ENCODE peak calls at places on chromosomes 11 and 22, in six cellular contexts. O is endothelial cell, Y is astrocyte of the spinal cord, M is OCI-LY7, A is GM20000, W is neural progenitor cell. H is an unnamed sample.
A peak's percentile ranks its signal among the peaks of the same experiment; 100 is the strongest.

GRCh38 chr11:119370486-119371046 is 10.9 kb downstream of the USP2 start:
- DNase-seq in O (no peak), Y (no peak), W (no peak), A (no peak), M (peak; percentile 51), H (no peak)

GRCh38 chr11:64747961-64748715 is 4.2 kb upstream of the RASGRP2 start:
- DNase-seq in W (no peak), A (no peak), O (no peak), M (no peak), Y (no peak), H (no peak)

GRCh38 chr11:48034926-48035876 is 54.8 kb downstream of the PTPRJ start:
- DNase-seq in M (no peak), O (no peak), A (no peak), W (no peak), Y (no peak), H (no peak)

GRCh38 chr11:85133636-85134035 is 493.5 kb downstream of the DLG2 start:
- DNase-seq in O (no peak), M (no peak), A (no peak), W (peak; percentile 63), Y (no peak), H (no peak)

GRCh38 chr22:33737662-33738061 is 182.6 kb downstream of the LARGE1 start:
- DNase-seq in A (no peak), O (no peak), W (no peak), Y (no peak), M (no peak), H (no peak)

GRCh38 chr11:65624931-65625627 is 9.5 kb downstream of the PCNX3 start:
- DNase-seq in M (no peak), Y (no peak), A (no peak), O (no peak), W (no peak), H (no peak)

GRCh38 chr22:46035742-46036557 is 59.0 kb upstream of the WNT7B start:
- DNase-seq in M (peak; percentile 99), Y (peak; percentile 100), W (peak; percentile 100), A (peak; percentile 100), O (peak; percentile 100), H (peak; percentile 100)

GRCh38 chr11:12075822-12076821 is 34.3 kb upstream of the MICAL2 start:
- DNase-seq in W (no peak), O (no peak), A (no peak), M (no peak), Y (peak; percentile 100), H (peak; percentile 87)

GRCh38 chr11:104999716-105000115 is 23.3 kb downstream of the CASP5 start:
- DNase-seq in Y (no peak), M (no peak), A (no peak), W (no peak), O (no peak), H (no peak)

GRCh38 chr11:795638-796564 is 2.2 kb downstream of the SLC25A22 start:
- DNase-seq in M (peak; percentile 83), O (no peak), W (no peak), A (peak; percentile 96), Y (peak; percentile 82), H (peak; percentile 89)

GRCh38 chr11:19903620-19904069 is 191.0 kb downstream of the NAV2 start:
- DNase-seq in W (peak; percentile 88), O (peak; percentile 85), M (peak; percentile 60), A (peak; percentile 49), Y (peak; percentile 81), H (peak; percentile 90)

GRCh38 chr11:73333626-73334199 is 25.6 kb downstream of the ARHGEF17 start:
- DNase-seq in W (no peak), M (no peak), O (no peak), A (no peak), Y (no peak), H (no peak)

GRCh38 chr22:49229483-49230193 is 598.0 kb downstream of the BRD1 start:
- DNase-seq in W (no peak), Y (no peak), M (no peak), O (no peak), A (no peak), H (peak; percentile 74)

GRCh38 chr22:38211556-38211955 is 9.8 kb downstream of the MAFF start:
- DNase-seq in Y (no peak), M (no peak), O (no peak), W (no peak), A (no peak), H (no peak)

GRCh38 chr22:38213319-38214247 is 11.8 kb downstream of the MAFF start:
- DNase-seq in M (peak; percentile 17), A (peak; percentile 72), W (no peak), O (no peak), Y (no peak), H (no peak)

GRCh38 chr22:38215156-38216038 is 13.6 kb downstream of the MAFF start:
- DNase-seq in W (no peak), M (no peak), O (no peak), Y (no peak), A (peak; percentile 49), H (no peak)

GRCh38 chr22:38212442-38212841 is 10.6 kb downstream of the MAFF start:
- DNase-seq in O (no peak), W (no peak), M (no peak), A (no peak), Y (no peak), H (no peak)

DNA sequence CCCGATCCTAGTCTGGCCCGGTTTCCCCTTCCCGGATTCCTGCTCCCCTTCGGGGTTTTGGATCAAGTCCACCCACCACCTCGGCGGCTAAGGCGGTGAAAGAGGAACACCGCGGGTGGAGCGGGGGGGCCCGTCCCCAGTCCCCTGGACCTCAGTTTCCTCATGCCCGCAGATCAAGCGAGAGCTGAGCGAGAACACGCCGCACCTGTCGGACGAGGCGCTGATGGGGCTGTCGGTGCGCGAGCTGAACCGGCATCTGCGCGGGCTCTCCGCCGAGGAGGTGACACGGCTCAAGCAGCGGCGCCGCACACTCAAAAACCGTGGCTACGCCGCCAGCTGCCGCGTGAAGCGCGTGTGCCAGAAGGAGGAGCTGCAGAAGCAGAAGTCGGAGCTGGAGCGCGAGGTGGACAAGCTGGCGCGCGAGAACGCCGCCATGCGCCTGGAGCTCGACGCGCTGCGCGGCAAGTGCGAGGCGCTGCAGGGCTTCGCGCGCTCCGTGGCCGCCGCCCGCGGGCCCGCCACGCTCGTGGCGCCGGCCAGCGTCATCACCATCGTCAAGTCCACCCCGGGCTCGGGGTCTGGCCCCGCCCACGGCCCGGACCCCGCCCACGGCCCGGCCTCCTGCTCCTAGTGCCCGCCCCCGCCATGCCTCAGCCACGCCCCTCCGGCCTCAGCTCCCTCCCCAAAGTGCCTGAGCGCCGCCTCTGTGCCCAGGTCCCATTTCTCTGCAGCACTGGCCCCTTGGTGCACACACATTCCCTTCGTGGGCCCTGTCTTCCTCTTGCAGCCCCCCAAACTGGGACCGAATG is 12.7 kb downstream of the MAFF start:
- DNase-seq in O (peak; percentile 75), A (peak; percentile 90), W (peak; percentile 88), M (peak; percentile 84), Y (peak; percentile 71), H (no peak)
- TF ChIP-seq CTCF in O (no peak), A (no peak), W (peak; percentile 27), M (peak; percentile 41), Y (peak; percentile 25), H (no peak)

GRCh38 chr22:29156507-29156906 is 49.2 kb upstream of the EMID1 start:
- DNase-seq in W (peak; percentile 64), O (peak; percentile 34), M (no peak), A (peak; percentile 50), Y (no peak), H (no peak)
- TF ChIP-seq CTCF in W (peak; percentile 36), O (no peak), M (peak; percentile 15), A (peak; percentile 20), Y (peak; percentile 32), H (no peak)

GRCh38 chr22:42799462-42800405 is 57.3 kb downstream of the ARFGAP3 start:
- DNase-seq in O (no peak), W (no peak), A (no peak), M (peak; percentile 29), Y (no peak), H (no peak)
- TF ChIP-seq CTCF in O (no peak), W (no peak), A (no peak), M (no peak), Y (no peak), H (no peak)

GRCh38 chr22:19062139-19062789 is 59.9 kb downstream of the DGCR2 start:
- DNase-seq in W (no peak), A (no peak), M (no peak), O (no peak), Y (no peak), H (peak; percentile 72)
- TF ChIP-seq CTCF in W (no peak), A (no peak), M (no peak), O (no peak), Y (no peak), H (no peak)

GRCh38 chr22:50544078-50544745 is 1.5 kb upstream of the KLHDC7B start:
- DNase-seq in A (peak; percentile 88), O (peak; percentile 88), Y (peak; percentile 39), W (peak; percentile 93), M (peak; percentile 66), H (peak; percentile 90)

GRCh38 chr22:50547231-50547851 is 1.6 kb downstream of the KLHDC7B start:
- DNase-seq in W (no peak), A (peak; percentile 56), Y (no peak), O (no peak), M (no peak), H (no peak)

GRCh38 chr22:50546326-50547230 is 879 bp downstream of the KLHDC7B start:
- DNase-seq in O (no peak), Y (no peak), W (no peak), A (peak; percentile 34), M (no peak), H (peak; percentile 84)

GRCh38 chr22:50544746-50545253 is 899 bp upstream of the KLHDC7B start:
- DNase-seq in M (peak; percentile 56), A (peak; percentile 54), W (no peak), Y (no peak), O (no peak), H (no peak)

DNA sequence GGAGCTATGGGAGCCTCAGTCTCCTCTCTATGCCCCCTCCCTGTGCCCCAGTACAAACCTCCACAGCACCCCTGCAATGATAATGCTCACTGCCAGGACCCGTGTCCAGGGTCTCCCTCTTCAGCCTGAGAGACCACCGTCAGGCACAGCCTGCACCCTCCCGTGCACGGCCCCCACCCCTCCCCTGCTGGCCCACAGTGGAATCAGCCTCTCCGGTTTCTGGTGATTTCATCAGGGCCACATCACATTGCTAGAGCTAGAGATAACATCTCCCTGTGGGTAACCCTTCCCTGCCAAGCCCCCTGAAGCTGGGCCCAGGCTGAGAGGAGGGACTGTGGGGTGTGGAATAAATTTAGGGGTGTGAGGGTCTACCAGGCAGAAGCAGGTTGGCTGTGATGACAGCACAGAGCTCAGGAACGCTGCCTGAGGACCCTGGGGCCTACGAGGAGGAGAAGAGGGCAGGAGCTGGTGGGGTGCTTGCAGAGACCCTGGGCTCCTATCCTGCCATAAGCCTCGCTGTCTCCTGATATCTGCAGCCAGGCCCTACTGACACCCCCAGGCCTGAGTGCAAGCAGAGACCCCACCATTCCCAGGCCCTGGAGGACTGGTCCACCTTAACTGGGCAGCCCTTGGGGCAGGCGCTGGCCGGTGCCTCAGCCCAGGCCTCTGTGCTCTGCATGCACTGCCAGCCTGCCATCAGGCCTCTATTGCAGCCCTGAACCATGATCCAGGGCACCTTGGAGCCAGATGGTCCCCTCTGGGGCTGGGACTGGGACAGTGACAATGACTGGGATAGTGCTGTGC is at the start of gene KLHDC7B:
- DNase-seq in A (peak; percentile 51), W (no peak), Y (no peak), O (no peak), M (no peak), H (no peak)
- TF ChIP-seq CTCF in A (no peak), W (no peak), Y (peak; percentile 11), O (no peak), M (peak; percentile 19), H (no peak)